ENCODE peak calls at places on chromosomes 13 and 19, in nine cellular contexts. V is naive thymus-derived CD4-positive, alpha-beta T cell; H is choroid plexus epithelial cell; Y is WERI-Rb-1; Z is stomach; Q is NT2/D1; W is heart left ventricle; J is BJ; X is CD4-positive, CD25-positive, alpha-beta regulatory T cell. D is an unnamed sample.

GRCh38 chr19:13613447-13613846 is 107.2 kb upstream of the CACNA1A start:
- DNase-seq in J (no peak), Q (no peak), H (no peak), Y (no peak), Z (no peak), W (no peak), X (no peak), V (no peak), D (no peak)

GRCh38 chr13:73754727-73755292 is 379.4 kb downstream of the KLF12 start:
- DNase-seq in Q (peak), W (peak), H (peak), V (peak), X (no peak), Z (no peak), J (no peak), Y (peak), D (no peak)

GRCh38 chr19:29546583-29547190 is 20.9 kb downstream of the VSTM2B start:
- DNase-seq in W (no peak), Q (no peak), J (no peak), H (no peak), V (no peak), X (no peak), Z (no peak), Y (no peak), D (no peak)

GRCh38 chr13:24458736-24459135 is 53.8 kb downstream of the PARP4 start:
- DNase-seq in W (no peak), H (peak), Y (no peak), X (no peak), Q (no peak), V (no peak), Z (no peak), J (no peak), D (no peak)

GRCh38 chr13:34523401-34523800 is 418.7 kb upstream of the NBEA start:
- DNase-seq in J (no peak), Q (no peak), H (no peak), X (no peak), W (no peak), V (no peak), Y (no peak), Z (no peak), D (no peak)

GRCh38 chr19:17794412-17794730 is 567 bp upstream of the B3GNT3 start:
- DNase-seq in Q (no peak), H (no peak), Y (no peak), W (no peak), Z (no peak), J (no peak), V (no peak), X (no peak), D (no peak)

GRCh38 chr13:36700170-36700569 is 26.4 kb downstream of the SERTM1 start:
- DNase-seq in Q (no peak), X (no peak), H (no peak), Z (no peak), V (no peak), Y (no peak), J (no peak), W (no peak), D (no peak)

GRCh38 chr19:17687857-17688784 is at the start of gene UNC13A:
- DNase-seq in Q (no peak), H (peak), Z (peak), X (peak), J (no peak), V (peak), Y (peak), W (peak), D (no peak)

GRCh38 chr13:30796132-30796832 is 60.9 kb downstream of the ALOX5AP start:
- DNase-seq in W (no peak), J (no peak), H (peak), V (no peak), X (no peak), Q (no peak), Y (no peak), Z (no peak), D (peak)

GRCh38 chr13:80367473-80367872 is 26.5 kb upstream of the SPRY2 start:
- DNase-seq in V (no peak), Q (no peak), W (no peak), J (no peak), X (no peak), Z (no peak), H (no peak), Y (no peak), D (no peak)

GRCh38 chr13:32381539-32381938 is 46.4 kb downstream of the N4BP2L1 start:
- DNase-seq in Z (no peak), Y (no peak), X (no peak), J (no peak), V (peak), Q (no peak), W (no peak), H (peak), D (peak)

GRCh38 chr19:56838930-56839664 is 1.4 kb downstream of the PEG3 start:
- DNase-seq in H (peak), X (peak), Z (peak), W (peak), J (peak), Y (peak), V (no peak), Q (peak), D (peak)

GRCh38 chr19:54461201-54462071 is 2.1 kb downstream of the LENG9 start:
- DNase-seq in Z (no peak), Q (no peak), J (no peak), V (no peak), Y (no peak), X (no peak), H (peak), W (no peak), D (no peak)

GRCh38 chr13:95571941-95572340 is 19.4 kb downstream of the CLDN10 start:
- DNase-seq in H (no peak), J (no peak), Q (no peak), V (no peak), Z (no peak), W (no peak), Y (no peak), X (no peak), D (no peak)

GRCh38 chr13:109816979-109817275 is 30.5 kb upstream of the IRS2 start:
- DNase-seq in Y (no peak), W (no peak), X (no peak), Q (no peak), J (peak), H (peak), Z (no peak), V (no peak), D (no peak)

GRCh38 chr19:3253270-3253669 is 28.8 kb downstream of the CELF5 start:
- DNase-seq in J (no peak), Z (no peak), V (no peak), Q (no peak), H (peak), X (no peak), Y (no peak), W (no peak), D (no peak)

GRCh38 chr13:43908156-43909126 is 28.7 kb downstream of the LACC1 start:
- DNase-seq in Y (no peak), H (peak), Z (no peak), W (no peak), X (no peak), V (peak), J (no peak), Q (no peak), D (peak)

GRCh38 chr13:23268441-23268840 is 87.7 kb downstream of the SGCG start:
- DNase-seq in Y (no peak), J (no peak), Q (no peak), H (no peak), Z (no peak), W (no peak), V (no peak), X (no peak), D (no peak)

GRCh38 chr13:98199480-98199879 is 22.4 kb upstream of the RNF113B start:
- DNase-seq in Y (no peak), Z (no peak), J (no peak), Q (no peak), H (no peak), X (no peak), W (no peak), V (no peak), D (no peak)

GRCh38 chr13:24038405-24038804 is 122.1 kb upstream of the SPATA13 start:
- DNase-seq in Y (no peak), J (no peak), V (no peak), Z (no peak), X (no peak), W (no peak), Q (no peak), H (peak), D (no peak)

GRCh38 chr19:19146000-19146608 is 7.8 kb upstream of the TMEM161A start:
- DNase-seq in Y (peak), V (peak), Z (peak), Q (peak), X (peak), W (peak), J (no peak), H (peak), D (no peak)

GRCh38 chr13:63481334-63481733 is 2065.7 kb upstream of the PCDH20 start:
- DNase-seq in V (no peak), Y (peak), Z (no peak), X (no peak), J (no peak), W (no peak), Q (no peak), H (peak), D (no peak)

GRCh38 chr19:18438331-18439024 is 545 bp upstream of the ISYNA1 start:
- DNase-seq in X (no peak), Q (no peak), Z (no peak), Y (peak), W (peak), J (no peak), H (peak), V (no peak), D (no peak)

GRCh38 chr13:98792321-98792720 is 39.8 kb upstream of the SLC15A1 start:
- DNase-seq in Y (no peak), W (no peak), Q (no peak), H (no peak), J (no peak), X (no peak), V (no peak), Z (no peak), D (no peak)

DNA sequence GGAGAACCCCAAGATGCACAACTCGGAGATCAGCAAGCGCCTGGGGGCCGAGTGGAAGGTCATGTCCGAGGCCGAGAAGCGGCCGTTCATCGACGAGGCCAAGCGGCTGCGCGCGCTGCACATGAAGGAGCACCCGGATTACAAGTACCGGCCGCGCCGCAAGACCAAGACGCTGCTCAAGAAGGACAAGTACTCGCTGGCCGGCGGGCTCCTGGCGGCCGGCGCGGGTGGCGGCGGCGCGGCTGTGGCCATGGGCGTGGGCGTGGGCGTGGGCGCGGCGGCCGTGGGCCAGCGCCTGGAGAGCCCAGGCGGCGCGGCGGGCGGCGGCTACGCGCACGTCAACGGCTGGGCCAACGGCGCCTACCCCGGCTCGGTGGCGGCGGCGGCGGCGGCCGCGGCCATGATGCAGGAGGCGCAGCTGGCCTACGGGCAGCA is 939 bp downstream of the SOX1 start:
- DNase-seq in Z (no peak), Y (no peak), J (no peak), H (no peak), Q (no peak), V (no peak), X (no peak), W (no peak), D (no peak)
- H3K4me3 ChIP-seq in Z (no peak), Y (no peak), J (no peak), H (no peak), Q (peak), V (no peak), X (no peak), W (no peak), D (no peak)

GRCh38 chr19:15374105-15374651 is 5.4 kb downstream of the AKAP8 start:
- DNase-seq in J (no peak), X (no peak), W (no peak), Y (no peak), Z (no peak), H (no peak), Q (no peak), V (no peak), D (no peak)
- H3K4me3 ChIP-seq in J (no peak), X (no peak), W (no peak), Y (no peak), Z (no peak), H (no peak), Q (no peak), V (no peak), D (no peak)

DNA sequence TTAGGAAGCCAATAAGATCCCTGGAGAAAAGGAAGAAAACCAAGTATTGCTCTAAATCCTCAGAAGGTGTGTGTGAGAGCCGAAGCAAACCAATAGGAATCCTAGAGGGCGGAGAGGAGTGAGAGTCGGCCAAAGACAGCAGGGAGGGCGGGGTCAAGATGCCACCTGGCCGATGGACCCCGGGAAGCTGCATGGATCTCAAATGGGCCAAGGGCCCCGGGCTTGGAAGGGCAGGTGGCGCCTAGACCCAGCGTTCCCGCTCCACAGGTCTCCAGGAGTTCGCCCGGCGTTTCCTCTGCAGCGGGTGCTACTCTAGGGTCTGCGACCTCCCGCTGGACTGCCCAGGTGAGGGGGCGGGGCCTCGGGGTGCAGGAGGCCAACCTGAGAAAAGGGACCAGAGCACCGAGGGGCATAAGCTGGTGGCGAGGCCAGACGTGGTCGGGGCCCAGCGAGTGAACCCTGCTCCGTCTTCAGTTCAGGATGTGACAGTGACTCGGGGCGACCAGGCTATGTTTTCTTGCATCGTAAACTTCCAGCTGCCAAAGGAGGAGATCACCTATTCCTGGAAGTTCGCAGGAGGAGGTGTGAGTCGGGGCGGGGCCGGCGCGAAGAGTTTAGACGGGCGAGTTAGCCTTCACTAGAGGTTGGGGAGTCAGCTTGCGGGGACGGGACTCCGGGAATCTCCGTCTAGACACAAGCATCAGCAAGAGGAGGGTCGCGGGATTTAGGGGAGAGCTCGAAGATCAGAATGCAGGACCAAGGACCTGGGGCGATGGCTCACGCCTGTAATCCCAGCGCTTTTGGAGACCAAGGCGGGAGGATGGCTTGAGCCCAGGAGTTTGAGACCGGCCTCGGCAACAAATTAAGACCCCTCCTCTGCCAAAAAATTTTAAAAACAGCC is 9.9 kb downstream of the SPACA6 start:
- DNase-seq in J (no peak), Y (no peak), H (peak), X (no peak), V (no peak), Z (peak), W (no peak), Q (no peak), D (no peak)
- H3K4me3 ChIP-seq in J (no peak), Y (no peak), H (peak), X (peak), V (peak), Z (peak), W (peak), Q (no peak), D (no peak)

GRCh38 chr13:40440990-40441820 is 225.2 kb downstream of the FOXO1 start:
- DNase-seq in X (no peak), J (no peak), Y (peak), W (peak), V (no peak), H (peak), Z (peak), Q (no peak), D (no peak)
- H3K4me3 ChIP-seq in X (no peak), J (no peak), Y (no peak), W (no peak), V (no peak), H (no peak), Z (no peak), Q (no peak), D (no peak)

DNA sequence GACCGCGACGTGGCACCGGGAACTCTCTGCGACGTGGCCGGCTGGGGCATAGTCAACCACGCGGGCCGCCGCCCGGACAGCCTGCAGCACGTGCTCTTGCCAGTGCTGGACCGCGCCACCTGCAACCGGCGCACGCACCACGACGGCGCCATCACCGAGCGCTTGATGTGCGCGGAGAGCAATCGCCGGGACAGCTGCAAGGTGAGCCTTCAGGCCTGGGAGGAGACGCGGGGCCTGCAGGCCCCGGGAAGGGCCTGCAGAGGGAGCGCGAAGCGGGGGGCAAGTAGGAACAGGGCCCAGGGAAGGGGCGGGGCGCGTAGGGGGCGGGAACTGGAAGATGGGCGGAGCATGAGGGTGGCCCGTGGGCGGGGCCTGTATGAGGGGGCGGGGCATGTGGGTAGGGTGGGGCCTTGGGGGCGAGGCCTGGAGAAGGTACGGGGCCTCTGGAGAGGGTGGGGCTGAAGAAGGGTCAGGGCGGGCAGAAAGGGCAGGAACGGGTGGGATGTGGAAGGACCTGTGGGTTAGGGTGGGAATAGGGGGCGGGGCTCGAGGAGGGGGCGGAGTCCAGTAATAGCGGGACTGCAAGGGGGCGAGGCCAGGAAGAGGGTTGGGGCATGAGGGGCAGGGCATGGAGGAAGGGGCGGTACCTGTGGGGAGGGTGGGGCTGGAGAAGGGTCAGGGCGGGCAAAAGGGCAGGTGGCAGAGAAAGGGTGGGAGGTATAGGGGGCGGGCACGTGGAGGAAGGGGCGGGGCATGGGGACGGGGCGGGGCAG is 2.5 kb downstream of the CFD start:
- DNase-seq in W (no peak), J (no peak), Z (no peak), Y (peak), V (peak), X (peak), Q (peak), H (peak), D (no peak)
- H3K4me3 ChIP-seq in W (no peak), J (no peak), Z (no peak), Y (no peak), V (no peak), X (no peak), Q (peak), H (no peak), D (no peak)

DNA sequence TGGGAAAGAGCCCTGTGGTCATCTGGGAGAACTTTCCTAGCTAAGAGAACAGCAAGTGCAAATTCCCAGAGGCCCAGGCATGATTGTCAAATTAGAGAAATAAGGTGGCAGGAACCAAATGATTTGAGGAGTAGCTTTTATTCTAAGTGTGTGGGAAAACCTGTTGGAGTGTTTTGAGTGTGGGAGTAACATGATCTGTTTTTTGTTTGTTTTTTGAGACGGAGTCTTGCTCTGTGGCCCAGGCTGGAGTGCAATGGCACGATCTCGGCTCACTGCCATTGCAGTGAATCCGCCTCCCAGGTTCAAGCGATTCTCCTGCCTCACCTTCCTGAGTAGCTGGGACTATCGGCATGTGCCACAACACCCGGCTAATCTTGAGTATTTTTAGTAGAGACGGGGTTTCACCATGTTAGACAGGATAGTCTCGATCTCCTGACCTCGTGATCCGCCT is 2.4 kb downstream of the SAE1 start:
- DNase-seq in X (no peak), Y (no peak), Z (no peak), V (no peak), W (no peak), J (no peak), H (no peak), Q (no peak), D (no peak)
- H3K4me3 ChIP-seq in X (no peak), Y (no peak), Z (no peak), V (no peak), W (no peak), J (no peak), H (no peak), Q (peak), D (no peak)

DNA sequence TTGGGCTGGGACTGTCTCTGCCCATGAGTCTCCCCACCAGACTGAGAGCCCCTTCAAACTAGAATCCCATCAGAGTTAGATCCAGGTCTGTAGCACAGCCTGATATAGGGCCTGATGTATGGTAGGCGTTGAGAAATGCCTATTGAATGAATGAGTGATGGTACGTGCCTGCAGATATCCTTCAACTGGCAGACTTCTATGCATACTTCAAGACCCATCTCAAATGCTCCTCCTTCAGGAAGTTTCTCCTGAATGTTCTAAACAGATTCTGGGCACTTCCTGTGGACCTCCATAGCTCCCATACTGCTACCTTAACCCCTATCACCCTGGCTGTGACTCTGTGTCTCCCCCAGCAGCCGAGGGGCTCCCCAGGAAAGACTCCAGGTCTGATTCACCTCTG is 48.2 kb downstream of the KCNC3 start:
- DNase-seq in Y (no peak), W (no peak), J (no peak), X (no peak), H (no peak), V (no peak), Z (no peak), Q (no peak), D (no peak)
- H3K4me3 ChIP-seq in Y (no peak), W (no peak), J (no peak), X (no peak), H (no peak), V (no peak), Z (no peak), Q (no peak), D (no peak)

GRCh38 chr19:8208119-8208709 is 956 bp upstream of the CERS4 start:
- DNase-seq in X (no peak), W (no peak), J (no peak), Q (no peak), Y (no peak), H (peak), Z (peak), V (no peak), D (no peak)
- H3K4me3 ChIP-seq in X (no peak), W (peak), J (peak), Q (peak), Y (peak), H (no peak), Z (peak), V (no peak), D (no peak)

D was measured in kidney epithelial cell.